ENCODE peak calls at places on chromosomes 6 and 20, in five cellular contexts. M, J, P, W and Y are unnamed samples.

GRCh38 chr6:156794963-156795362 is 17.8 kb downstream of the ARID1B start:
- DNase-seq in M (no peak), J (no peak), P (no peak), W (no peak), Y (no peak)

GRCh38 chr20:50380697-50381040 is 129.5 kb upstream of the PTPN1 start:
- DNase-seq in M (peak; percentile 71), J (no peak), P (no peak), W (no peak), Y (no peak)

GRCh38 chr6:3013486-3013885 is 13.8 kb downstream of the NQO2 start:
- DNase-seq in M (no peak), J (no peak), P (peak; percentile 78), W (no peak), Y (peak; percentile 89)

GRCh38 chr6:71419954-71420692 is 131.5 kb downstream of the OGFRL1 start:
- DNase-seq in M (peak; percentile 89), J (no peak), P (peak; percentile 70), W (peak; percentile 85), Y (peak; percentile 50)

GRCh38 chr20:58086763-58087566 is 141.5 kb downstream of the ANKRD60 start:
- DNase-seq in M (no peak), J (no peak), P (no peak), W (peak; percentile 83), Y (no peak)

GRCh38 chr20:38545771-38546170 is 35.2 kb upstream of the ADIG start:
- DNase-seq in M (no peak), J (no peak), P (no peak), W (no peak), Y (no peak)

GRCh38 chr6:22447191-22447590 is 122.2 kb upstream of the HDGFL1 start:
- DNase-seq in M (peak; percentile 56), J (no peak), P (no peak), W (peak; percentile 31), Y (no peak)

GRCh38 chr6:18219611-18220010 is 44.7 kb downstream of the DEK start:
- DNase-seq in M (peak; percentile 59), J (no peak), P (no peak), W (no peak), Y (no peak)

GRCh38 chr6:50825375-50826036 is 6.8 kb downstream of the TFAP2B start:
- DNase-seq in M (peak; percentile 22), J (no peak), P (no peak), W (no peak), Y (no peak)
- H3K27ac ChIP-seq in M (no peak overlapping the region), J (no peak overlapping the region), P (no peak overlapping the region), W (no peak overlapping the region), Y (no peak overlapping the region)

DNA sequence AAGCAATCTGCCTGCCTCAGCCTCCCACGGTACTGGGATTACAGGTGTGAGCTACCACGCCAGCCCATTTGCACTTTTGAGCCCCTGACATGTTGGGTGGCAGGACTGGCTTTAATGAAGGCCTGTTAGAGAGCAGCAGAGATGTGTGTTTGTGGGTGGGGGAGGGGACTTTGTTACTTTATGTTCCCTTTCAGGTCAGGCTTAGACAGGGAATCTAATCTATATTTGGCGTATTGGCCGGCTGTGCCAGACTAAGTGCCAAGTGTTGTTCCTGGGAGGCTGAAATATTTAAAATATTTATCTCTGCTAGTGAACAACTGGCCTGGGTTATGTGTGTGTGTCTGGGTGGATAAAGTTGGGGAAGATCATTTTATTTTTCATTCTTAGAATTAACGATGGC is 6.1 kb downstream of the GMPR start:
- DNase-seq in M (no peak), J (no peak), P (no peak), W (no peak), Y (no peak)
- H3K9me3 ChIP-seq in M (no peaks in the 10 kb centered on the region), J (no peaks in the 10 kb centered on the region), P (no peaks in the 10 kb centered on the region), W (no peaks in the 10 kb centered on the region), Y (no peaks in the 10 kb centered on the region)

GRCh38 chr20:24792641-24793495 is 156.2 kb upstream of the CST7 start:
- DNase-seq in M (no peak), J (no peak), P (peak; percentile 30), W (no peak), Y (no peak)

GRCh38 chr20:24791949-24792348 is 157.1 kb upstream of the CST7 start:
- DNase-seq in M (no peak), J (no peak), P (peak; percentile 12), W (no peak), Y (no peak)

GRCh38 chr20:24796236-24796635 is 152.8 kb upstream of the CST7 start:
- DNase-seq in M (no peak), J (no peak), P (peak; percentile 28), W (no peak), Y (no peak)

GRCh38 chr20:24797864-24798655 is 151.0 kb upstream of the CST7 start:
- DNase-seq in M (no peak), J (no peak), P (peak; percentile 33), W (no peak), Y (no peak)

GRCh38 chr20:24795444-24795843 is 153.6 kb upstream of the CST7 start:
- DNase-seq in M (no peak), J (no peak), P (peak; percentile 30), W (no peak), Y (no peak)
- H3K27me3 ChIP-seq in M (no peaks in the 10 kb centered on the region), J (no peaks in the 10 kb centered on the region), P (no peaks in the 10 kb centered on the region), W (no peaks in the 10 kb centered on the region), Y (no peaks in the 10 kb centered on the region)

DNA sequence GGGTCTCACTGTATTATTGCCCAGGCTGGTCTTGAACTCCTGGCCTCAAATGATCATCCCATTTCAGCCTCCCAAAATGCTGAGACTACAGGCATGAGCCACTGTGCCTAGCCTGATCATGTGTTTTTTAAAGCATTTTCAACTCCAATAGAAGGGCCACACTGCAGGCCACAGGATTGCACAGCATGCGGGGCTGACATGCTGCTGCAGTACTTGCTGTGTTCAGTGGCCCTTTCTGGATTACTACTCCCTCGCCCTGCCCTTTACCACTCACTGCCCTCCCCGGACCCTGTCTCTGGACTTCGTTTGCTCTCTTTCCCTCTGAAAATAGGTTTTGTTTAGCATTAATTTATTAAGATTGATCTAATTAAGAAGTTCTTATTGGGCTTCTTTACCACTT is 37.3 kb downstream of the HECA start:
- DNase-seq in M (no peak), J (no peak), P (no peak), W (no peak), Y (no peak)
- H3K27ac ChIP-seq in M (no peak overlapping the region), J (no peak overlapping the region), P (no peak overlapping the region), W (no peak overlapping the region), Y (no peak overlapping the region)

DNA sequence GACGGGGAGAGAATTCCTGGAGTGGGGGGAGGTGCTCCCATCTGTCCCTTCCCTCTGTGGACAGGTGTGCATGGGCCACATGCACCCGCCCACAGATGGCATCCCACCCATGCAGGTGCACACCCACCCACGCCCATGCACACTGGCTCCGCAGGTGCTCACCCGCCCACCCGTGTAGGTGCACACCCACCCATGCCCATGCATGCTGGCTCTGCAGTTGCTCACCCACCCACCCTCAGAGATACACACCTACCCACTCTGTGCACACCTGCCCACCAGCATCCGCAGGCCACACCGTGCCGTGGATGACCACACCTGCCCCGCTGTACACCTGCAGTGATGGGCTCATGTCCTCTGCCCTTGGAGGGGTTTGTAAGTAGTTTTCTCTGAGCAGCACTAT is 132.0 kb downstream of the PHACTR3 start:
- DNase-seq in M (no peak), J (no peak), P (no peak), W (no peak), Y (no peak)
- H3K9me3 ChIP-seq in M (no peaks in the 10 kb centered on the region), J (no peaks in the 10 kb centered on the region), P (no peaks in the 10 kb centered on the region), W (no peaks in the 10 kb centered on the region), Y (no peaks in the 10 kb centered on the region)

GRCh38 chr6:52324239-52324638 is 37.7 kb upstream of the PAQR8 start:
- DNase-seq in M (no peak), J (no peak), P (no peak), W (no peak), Y (no peak)
- H3K27me3 ChIP-seq in M (no peaks in the 10 kb centered on the region), J (no peaks in the 10 kb centered on the region), P (no peaks in the 10 kb centered on the region), W (peaks cover 3% of the 10 kb centered on the region), Y (no peaks in the 10 kb centered on the region)